ENCODE peak calls at places on chromosomes 2 and 18, in ten cellular contexts. R is CD8-positive, alpha-beta memory T cell; O is GM13976; M is NCI-H69; K is activated T-helper 1 cell treated with anti-CD3 and anti-CD28 coated beads, Interleukin-2, amount 50 U/mL, for 16 hours; X is esophagus squamous epithelium; H is activated gamma-delta T cell treated with Interleukin-2 at 50 U/mL for 16 hours; E is HCEC 1CT; P is neuronal stem cell; B is colonic mucosa. Z is an unnamed sample.

GRCh38 chr2:20235655-20236302 is 10.8 kb upstream of the SDC1 start:
- DNase-seq in R (no peak), O (no peak), M (no peak), K (no peak), X (no peak), H (no peak), E (no peak), P (no peak), B (peak), Z (no peak)

GRCh38 chr2:150783015-150783414 is 295.5 kb upstream of the RND3 start:
- DNase-seq in R (no peak), O (no peak), M (no peak), K (no peak), X (no peak), H (no peak), E (no peak), P (no peak), B (no peak), Z (no peak)

GRCh38 chr18:74427442-74428112 is 29.5 kb downstream of the DIPK1C start:
- DNase-seq in R (no peak), O (no peak), M (no peak), K (no peak), X (no peak), H (no peak), E (no peak), P (no peak), B (no peak), Z (no peak)

GRCh38 chr2:42974697-42975357 is 182.4 kb upstream of the HAAO start:
- DNase-seq in R (peak), O (peak), M (peak), K (peak), X (no peak), H (peak), E (peak), P (peak), B (peak), Z (peak)

GRCh38 chr2:31270136-31270535 is 36.2 kb downstream of the EHD3 start:
- DNase-seq in R (no peak), O (no peak), M (no peak), K (no peak), X (no peak), H (no peak), E (peak), P (no peak), B (no peak), Z (no peak)

GRCh38 chr2:205766765-205767359 is 84.6 kb downstream of the NRP2 start:
- DNase-seq in R (peak), O (peak), M (peak), K (peak), X (no peak), H (peak), E (peak), P (peak), B (peak), Z (peak)

GRCh38 chr2:229731916-229732315 is 17.6 kb upstream of the DNER start:
- DNase-seq in R (no peak), O (no peak), M (no peak), K (no peak), X (no peak), H (no peak), E (peak), P (no peak), B (no peak), Z (no peak)

GRCh38 chr2:166900700-166901099 is 12.4 kb downstream of the XIRP2 start:
- DNase-seq in R (no peak), O (no peak), M (no peak), K (no peak), X (no peak), H (no peak), E (peak), P (peak), B (no peak), Z (no peak)

GRCh38 chr2:240532032-240532775 is 25.6 kb downstream of the ANKMY1 start:
- DNase-seq in R (no peak), O (no peak), M (no peak), K (no peak), X (no peak), H (no peak), E (no peak), P (no peak), B (no peak), Z (no peak)

GRCh38 chr18:9613550-9614400 is 584 bp downstream of the PPP4R1 start:
- DNase-seq in R (peak), O (peak), M (peak), K (peak), X (no peak), H (peak), E (peak), P (peak), B (peak), Z (peak)

GRCh38 chr2:120939595-120940318 is 204.1 kb downstream of the GLI2 start:
- DNase-seq in R (no peak), O (no peak), M (no peak), K (no peak), X (no peak), H (no peak), E (peak), P (no peak), B (no peak), Z (no peak)

GRCh38 chr2:237471457-237472186 is 15.4 kb upstream of the MLPH start:
- DNase-seq in R (no peak), O (peak), M (peak), K (no peak), X (no peak), H (peak), E (peak), P (peak), B (no peak), Z (no peak)

GRCh38 chr2:209368924-209369323 is 54.9 kb upstream of the MAP2 start:
- DNase-seq in R (no peak), O (no peak), M (peak), K (no peak), X (no peak), H (no peak), E (peak), P (no peak), B (peak), Z (no peak)

GRCh38 chr18:71252351-71252862 is 963.6 kb downstream of the SOCS6 start:
- DNase-seq in R (no peak), O (no peak), M (no peak), K (no peak), X (no peak), H (no peak), E (no peak), P (no peak), B (no peak), Z (no peak)

GRCh38 chr2:150421252-150421651 is 66.2 kb downstream of the RND3 start:
- DNase-seq in R (no peak), O (no peak), M (no peak), K (no peak), X (no peak), H (no peak), E (no peak), P (no peak), B (no peak), Z (no peak)

GRCh38 chr2:26607698-26608097 is 33.5 kb downstream of the CIB4 start:
- DNase-seq in R (no peak), O (no peak), M (no peak), K (no peak), X (no peak), H (no peak), E (no peak), P (no peak), B (no peak), Z (no peak)

GRCh38 chr2:230842473-230842872 is 22.3 kb upstream of the ITM2C start:
- DNase-seq in R (no peak), O (no peak), M (no peak), K (no peak), X (no peak), H (no peak), E (no peak), P (no peak), B (peak), Z (no peak)

GRCh38 chr2:20183373-20183772 is 41.6 kb downstream of the SDC1 start:
- DNase-seq in R (no peak), O (no peak), M (no peak), K (no peak), X (no peak), H (no peak), E (no peak), P (no peak), B (no peak), Z (no peak)

GRCh38 chr2:168712053-168712452 is 90.4 kb upstream of the NOSTRIN start:
- DNase-seq in R (no peak), O (peak), M (no peak), K (no peak), X (no peak), H (no peak), E (no peak), P (no peak), B (no peak), Z (no peak)

GRCh38 chr2:233850745-233851144 is 3.6 kb downstream of the HJURP start:
- DNase-seq in R (no peak), O (peak), M (no peak), K (no peak), X (no peak), H (no peak), E (no peak), P (no peak), B (no peak), Z (no peak)

GRCh38 chr2:37215255-37215654 is 16.1 kb downstream of the CEBPZ start:
- DNase-seq in R (no peak), O (no peak), M (no peak), K (no peak), X (no peak), H (no peak), E (no peak), P (no peak), B (no peak), Z (no peak)

GRCh38 chr2:187529977-187530721 is 24.1 kb downstream of the TFPI start:
- DNase-seq in R (no peak), O (no peak), M (peak), K (no peak), X (no peak), H (no peak), E (no peak), P (no peak), B (no peak), Z (no peak)

GRCh38 chr2:24077879-24078278 is 1.8 kb upstream of the SF3B6 start:
- DNase-seq in R (no peak), O (no peak), M (no peak), K (no peak), X (no peak), H (no peak), E (no peak), P (no peak), B (no peak), Z (no peak)

GRCh38 chr2:239943571-239943970 is 81.6 kb downstream of the NDUFA10 start:
- DNase-seq in R (no peak), O (no peak), M (no peak), K (no peak), X (no peak), H (no peak), E (no peak), P (no peak), B (no peak), Z (peak)

GRCh38 chr2:133802366-133802765 is 234.1 kb upstream of the NCKAP5 start:
- DNase-seq in R (no peak), O (no peak), M (no peak), K (no peak), X (no peak), H (no peak), E (no peak), P (no peak), B (no peak), Z (no peak)

GRCh38 chr18:25517881-25518715 is 166.1 kb upstream of the ZNF521 start:
- DNase-seq in R (no peak), O (no peak), M (peak), K (no peak), X (no peak), H (no peak), E (no peak), P (no peak), B (no peak), Z (no peak)

GRCh38 chr18:3793545-3793944 is 343.6 kb downstream of the TGIF1 start:
- DNase-seq in R (no peak), O (no peak), M (no peak), K (no peak), X (no peak), H (no peak), E (peak), P (no peak), B (no peak), Z (no peak)

GRCh38 chr2:157662401-157662800 is 33.7 kb upstream of the ACVR1C start:
- DNase-seq in R (no peak), O (no peak), M (no peak), K (no peak), X (no peak), H (no peak), E (no peak), P (no peak), B (no peak), Z (no peak)